ENCODE peak calls at places on chromosomes 7 and 10, in six cellular contexts. Y, F, U, T, D and X are unnamed samples.

GRCh38 chr7:55308186-55308929 is 56.8 kb upstream of the LANCL2 start:
- DNase-seq in U (peak), F (no peak), Y (no peak), D (no peak), T (no peak), X (no peak)

GRCh38 chr7:82389847-82390246 is 53.7 kb downstream of the CACNA2D1 start:
- DNase-seq in T (no peak), U (no peak), F (no peak), Y (no peak), D (no peak), X (no peak)

GRCh38 chr10:132575320-132576201 is 38.0 kb downstream of the INPP5A start:
- DNase-seq in D (no peak), F (no peak), Y (no peak), T (peak), U (peak), X (no peak)

GRCh38 chr10:114541081-114541833 is 116.8 kb downstream of the ABLIM1 start:
- DNase-seq in T (no peak), Y (peak), D (no peak), F (no peak), U (no peak), X (no peak)

GRCh38 chr10:11629731-11630130 is 18.3 kb upstream of the USP6NL start:
- DNase-seq in Y (no peak), F (no peak), U (no peak), T (no peak), D (no peak), X (no peak)

GRCh38 chr10:51047857-51048256 is 26.4 kb upstream of the PRKG1 start:
- DNase-seq in F (no peak), T (no peak), Y (no peak), U (no peak), D (no peak), X (no peak)

GRCh38 chr7:74424291-74424880 is 29.3 kb upstream of the GTF2IRD1 start:
- DNase-seq in U (no peak), Y (no peak), D (no peak), T (no peak), F (no peak), X (no peak)

GRCh38 chr10:132849546-132850031 is 63.6 kb upstream of the NKX6-2 start:
- DNase-seq in U (no peak), D (no peak), T (no peak), F (peak), Y (no peak), X (no peak)

GRCh38 chr10:98433371-98433770 is 13.4 kb downstream of the HPS1 start:
- DNase-seq in F (no peak), T (no peak), Y (no peak), U (no peak), D (no peak), X (no peak)

GRCh38 chr7:15821484-15822122 is 135.1 kb upstream of the MEOX2 start:
- DNase-seq in Y (no peak), D (no peak), U (no peak), T (no peak), F (no peak), X (no peak)

GRCh38 chr10:96259884-96260511 is 11.4 kb downstream of the BLNK start:
- DNase-seq in D (no peak), U (no peak), Y (no peak), T (no peak), F (no peak), X (peak)

GRCh38 chr7:138886501-138886917 is 88.5 kb upstream of the ATP6V0A4 start:
- DNase-seq in U (no peak), D (no peak), T (peak), Y (peak), F (no peak), X (peak)

GRCh38 chr7:110759069-110759468 is 331.9 kb upstream of the LRRN3 start:
- DNase-seq in Y (no peak), F (no peak), T (no peak), D (no peak), U (no peak), X (no peak)

GRCh38 chr10:121994429-121994881 is 5.5 kb downstream of the TACC2 start:
- DNase-seq in F (peak), U (no peak), D (no peak), Y (no peak), T (no peak), X (no peak)

GRCh38 chr10:110765513-110766375 is 106.0 kb upstream of the PDCD4 start:
- DNase-seq in T (no peak), U (no peak), D (no peak), F (no peak), Y (no peak), X (no peak)

GRCh38 chr10:124049484-124049883 is 43.9 kb downstream of the CHST15 start:
- DNase-seq in T (no peak), F (no peak), D (no peak), Y (no peak), U (no peak), X (no peak)

GRCh38 chr7:127880454-127880853 is 150.8 kb downstream of the LRRC4 start:
- DNase-seq in T (no peak), D (no peak), U (no peak), Y (no peak), F (no peak), X (no peak)

GRCh38 chr10:79203014-79203675 is 134.4 kb downstream of the ZMIZ1 start:
- DNase-seq in U (no peak), D (no peak), F (no peak), Y (no peak), T (no peak), X (no peak)

GRCh38 chr10:110525349-110526260 is 27.9 kb downstream of the DUSP5 start:
- DNase-seq in D (no peak), F (no peak), U (no peak), Y (no peak), T (no peak), X (no peak)

GRCh38 chr10:128173383-128173782 is 47.2 kb upstream of the MKI67 start:
- DNase-seq in U (no peak), T (no peak), D (no peak), F (no peak), Y (no peak), X (no peak)

GRCh38 chr10:23155166-23155565 is 36.9 kb upstream of the PTF1A start:
- DNase-seq in Y (no peak), D (no peak), U (no peak), T (no peak), F (no peak), X (no peak)

GRCh38 chr7:29408841-29409243 is 154.8 kb upstream of the PRR15 start:
- DNase-seq in U (peak), Y (peak), F (no peak), D (peak), T (peak), X (peak)

GRCh38 chr7:26857534-26858228 is 6.7 kb downstream of the SKAP2 start:
- DNase-seq in T (peak), D (peak), Y (no peak), U (no peak), F (no peak), X (peak)

GRCh38 chr7:27187158-27187701 is 2.2 kb upstream of the HOXA11 start:
- DNase-seq in T (no peak), U (no peak), D (no peak), F (no peak), Y (no peak), X (no peak)

GRCh38 chr10:74292871-74293427 is 141.9 kb downstream of the ADK start:
- DNase-seq in D (no peak), F (no peak), Y (no peak), U (peak), T (no peak), X (no peak)

GRCh38 chr10:106401161-106401560 is 763.3 kb downstream of the SORCS1 start:
- DNase-seq in U (no peak), F (no peak), D (no peak), T (no peak), Y (no peak), X (no peak)

GRCh38 chr7:119343289-119343688 is 929.7 kb upstream of the KCND2 start:
- DNase-seq in F (no peak), U (no peak), T (no peak), Y (no peak), D (no peak), X (no peak)

GRCh38 chr7:157271991-157272324 is 64.8 kb upstream of the DNAJB6 start:
- DNase-seq in U (peak), D (no peak), F (peak), Y (no peak), T (no peak), X (no peak)

GRCh38 chr10:125102821-125103220 is 57.5 kb downstream of the CTBP2 start:
- DNase-seq in D (no peak), Y (no peak), U (no peak), T (no peak), F (peak), X (no peak)